ENCODE peak calls at places on chromosomes 5 and 9, in five cellular contexts. Q is NCI-H1930; F is left cardiac atrium; T is NK-92 treated with Interleukin-12 subunit alpha and Interleukin-12 subunit beta, amount 100 ng/mL, for 24 hours; C is EH. X is an unnamed sample.

GRCh38 chr5:180607861-180608571 is 16.7 kb upstream of the SCGB3A1 start:
- DNase-seq in Q (no peak), C (no peak), T (no peak), F (no peak), X (no peak)

GRCh38 chr9:79220666-79221065 is 351.1 kb upstream of the TLE4 start:
- DNase-seq in C (peak), F (no peak), Q (no peak), T (no peak), X (no peak)

GRCh38 chr5:64836786-64837185 is 68.1 kb downstream of the CWC27 start:
- DNase-seq in F (no peak), C (no peak), T (no peak), Q (no peak), X (no peak)

GRCh38 chr5:10635861-10636350 is 72.0 kb downstream of the ANKRD33B start:
- DNase-seq in C (no peak), T (no peak), Q (no peak), F (no peak), X (no peak)

GRCh38 chr9:38621434-38622082 is 1.2 kb upstream of the ANKRD18A start:
- DNase-seq in C (no peak), T (no peak), Q (no peak), F (no peak), X (peak)

GRCh38 chr5:131996210-131997025 is 15.0 kb downstream of the ACSL6 start:
- DNase-seq in C (peak), T (no peak), F (no peak), Q (no peak), X (no peak)

GRCh38 chr5:171422902-171423663 is 3.6 kb downstream of the FGF18 start:
- DNase-seq in F (no peak), T (no peak), Q (no peak), C (no peak), X (no peak)

GRCh38 chr5:81552844-81553569 is 159.1 kb upstream of the ACOT12 start:
- DNase-seq in F (no peak), T (no peak), C (no peak), Q (no peak), X (no peak)

GRCh38 chr5:180080670-180081280 is 9.2 kb upstream of the RNF130 start:
- DNase-seq in C (no peak), F (no peak), T (no peak), Q (no peak), X (no peak)

GRCh38 chr9:2179557-2179956 is 164.4 kb downstream of the SMARCA2 start:
- DNase-seq in T (no peak), F (no peak), C (no peak), Q (no peak), X (no peak)

GRCh38 chr5:74639538-74640449 is 734 bp downstream of the ENC1 start:
- DNase-seq in Q (no peak), T (no peak), C (peak), F (peak), X (peak)

GRCh38 chr5:178202541-178202940 is 1.8 kb upstream of the HNRNPAB start:
- DNase-seq in T (no peak), C (no peak), F (no peak), Q (no peak), X (no peak)

GRCh38 chr9:102106446-102106845 is 368.0 kb upstream of the GRIN3A start:
- DNase-seq in T (no peak), F (no peak), Q (no peak), C (no peak), X (no peak)

X was measured in central memory CD8-positive, alpha-beta T cell.